ENCODE peak calls at places on chromosomes 16 and 17, in eight cellular contexts. One of them, this sample, is unnamed.

GRCh38 chr16:2277466-2278271 is 9.7 kb upstream of the RNPS1 start:
- DNase-seq in stomach: no peak
- DNase-seq in H1: no peak
- DNase-seq in Peyer's patch: no peak
- DNase-seq in adrenal gland: no peak
- DNase-seq in transverse colon: no peak
- DNase-seq in heart left ventricle: no peak
- DNase-seq in GM12892: no peak
- DNase-seq in this sample: no peak

GRCh38 chr16:10121496-10121895 is 60.7 kb downstream of the GRIN2A start:
- DNase-seq in stomach: no peak
- DNase-seq in H1: no peak
- DNase-seq in Peyer's patch: no peak
- DNase-seq in adrenal gland: no peak
- DNase-seq in transverse colon: no peak
- DNase-seq in heart left ventricle: no peak
- DNase-seq in GM12892: no peak
- DNase-seq in this sample: no peak

GRCh38 chr17:73369126-73369525 is 57.3 kb upstream of the CDC42EP4 start:
- DNase-seq in stomach: peak; percentile 31
- DNase-seq in H1: no peak
- DNase-seq in Peyer's patch: no peak
- DNase-seq in adrenal gland: no peak
- DNase-seq in transverse colon: no peak
- DNase-seq in heart left ventricle: no peak
- DNase-seq in GM12892: no peak
- DNase-seq in this sample: no peak

GRCh38 chr16:84331998-84332780 is 36.1 kb upstream of the ATP2C2 start:
- DNase-seq in stomach: no peak
- DNase-seq in H1: no peak
- DNase-seq in Peyer's patch: no peak
- DNase-seq in adrenal gland: no peak
- DNase-seq in transverse colon: no peak
- DNase-seq in heart left ventricle: no peak
- DNase-seq in GM12892: no peak
- DNase-seq in this sample: no peak

GRCh38 chr17:38898812-38899348 is 26.5 kb upstream of the LASP1NB start:
- DNase-seq in stomach: peak; percentile 50
- DNase-seq in H1: no peak
- DNase-seq in Peyer's patch: peak; percentile 93
- DNase-seq in adrenal gland: no peak
- DNase-seq in transverse colon: peak; percentile 72
- DNase-seq in heart left ventricle: peak; percentile 78
- DNase-seq in GM12892: peak; percentile 97
- DNase-seq in this sample: peak; percentile 96

GRCh38 chr17:61726977-61727376 is 136.0 kb upstream of the NACA2 start:
- DNase-seq in stomach: no peak
- DNase-seq in H1: no peak
- DNase-seq in Peyer's patch: no peak
- DNase-seq in adrenal gland: no peak
- DNase-seq in transverse colon: no peak
- DNase-seq in heart left ventricle: no peak
- DNase-seq in GM12892: no peak
- DNase-seq in this sample: no peak

GRCh38 chr17:74528491-74529199 is 2.6 kb downstream of the CD300LB start:
- DNase-seq in stomach: peak; percentile 26
- DNase-seq in H1: no peak
- DNase-seq in Peyer's patch: peak; percentile 53
- DNase-seq in adrenal gland: no peak
- DNase-seq in transverse colon: no peak
- DNase-seq in heart left ventricle: no peak
- DNase-seq in GM12892: no peak
- DNase-seq in this sample: no peak

GRCh38 chr16:86863609-86864008 is 285.3 kb downstream of the FOXL1 start:
- DNase-seq in stomach: no peak
- DNase-seq in H1: no peak
- DNase-seq in Peyer's patch: no peak
- DNase-seq in adrenal gland: no peak
- DNase-seq in transverse colon: no peak
- DNase-seq in heart left ventricle: no peak
- DNase-seq in GM12892: no peak
- DNase-seq in this sample: no peak

GRCh38 chr16:27324851-27325301 is 11.1 kb downstream of the IL4R start:
- DNase-seq in stomach: no peak
- DNase-seq in H1: peak; percentile 51
- DNase-seq in Peyer's patch: no peak
- DNase-seq in adrenal gland: no peak
- DNase-seq in transverse colon: peak; percentile 32
- DNase-seq in heart left ventricle: no peak
- DNase-seq in GM12892: no peak
- DNase-seq in this sample: no peak

GRCh38 chr16:77289331-77289809 is 90.2 kb downstream of the SYCE1L start:
- DNase-seq in stomach: no peak
- DNase-seq in H1: no peak
- DNase-seq in Peyer's patch: no peak
- DNase-seq in adrenal gland: no peak
- DNase-seq in transverse colon: no peak
- DNase-seq in heart left ventricle: no peak
- DNase-seq in GM12892: no peak
- DNase-seq in this sample: no peak

GRCh38 chr16:11896776-11897175 is 19.0 kb downstream of the GSPT1 start:
- DNase-seq in stomach: no peak
- DNase-seq in H1: no peak
- DNase-seq in Peyer's patch: no peak
- DNase-seq in adrenal gland: peak; percentile 54
- DNase-seq in transverse colon: no peak
- DNase-seq in heart left ventricle: no peak
- DNase-seq in GM12892: no peak
- DNase-seq in this sample: no peak

GRCh38 chr16:57628008-57628781 is at the start of gene ADGRG1:
- DNase-seq in stomach: peak; percentile 72
- DNase-seq in H1: peak; percentile 72
- DNase-seq in Peyer's patch: peak; percentile 66
- DNase-seq in adrenal gland: peak; percentile 95
- DNase-seq in transverse colon: no peak
- DNase-seq in heart left ventricle: peak; percentile 83
- DNase-seq in GM12892: no peak
- DNase-seq in this sample: peak; percentile 46

GRCh38 chr16:10876799-10877341 is at the start of gene CIITA:
- DNase-seq in stomach: peak; percentile 89
- DNase-seq in H1: no peak
- DNase-seq in Peyer's patch: peak; percentile 94
- DNase-seq in adrenal gland: peak; percentile 75
- DNase-seq in transverse colon: peak; percentile 77
- DNase-seq in heart left ventricle: peak; percentile 88
- DNase-seq in GM12892: peak; percentile 63
- DNase-seq in this sample: peak; percentile 58

GRCh38 chr17:62673614-62674362 is 46.3 kb downstream of the MRC2 start:
- DNase-seq in stomach: no peak
- DNase-seq in H1: no peak
- DNase-seq in Peyer's patch: no peak
- DNase-seq in adrenal gland: no peak
- DNase-seq in transverse colon: no peak
- DNase-seq in heart left ventricle: peak; percentile 26
- DNase-seq in GM12892: no peak
- DNase-seq in this sample: no peak

GRCh38 chr17:6639651-6640535 is 618 bp downstream of the KIAA0753 start:
- DNase-seq in stomach: no peak
- DNase-seq in H1: no peak
- DNase-seq in Peyer's patch: peak; percentile 58
- DNase-seq in adrenal gland: peak; percentile 56
- DNase-seq in transverse colon: peak; percentile 47
- DNase-seq in heart left ventricle: peak; percentile 73
- DNase-seq in GM12892: no peak
- DNase-seq in this sample: no peak

GRCh38 chr17:76200354-76200753 is 39.9 kb downstream of the RNF157 start:
- DNase-seq in stomach: no peak
- DNase-seq in H1: no peak
- DNase-seq in Peyer's patch: no peak
- DNase-seq in adrenal gland: no peak
- DNase-seq in transverse colon: no peak
- DNase-seq in heart left ventricle: no peak
- DNase-seq in GM12892: no peak
- DNase-seq in this sample: no peak

GRCh38 chr16:88535857-88536222 is 34.4 kb upstream of the ZC3H18 start:
- DNase-seq in stomach: no peak
- DNase-seq in H1: no peak
- DNase-seq in Peyer's patch: no peak
- DNase-seq in adrenal gland: no peak
- DNase-seq in transverse colon: no peak
- DNase-seq in heart left ventricle: no peak
- DNase-seq in GM12892: no peak
- DNase-seq in this sample: no peak

GRCh38 chr16:88537864-88538263 is 32.3 kb upstream of the ZC3H18 start:
- DNase-seq in stomach: no peak
- DNase-seq in H1: no peak
- DNase-seq in Peyer's patch: no peak
- DNase-seq in adrenal gland: no peak
- DNase-seq in transverse colon: no peak
- DNase-seq in heart left ventricle: no peak
- DNase-seq in GM12892: no peak
- DNase-seq in this sample: no peak

GRCh38 chr16:88536510-88536909 is 33.7 kb upstream of the ZC3H18 start:
- DNase-seq in stomach: no peak
- DNase-seq in H1: no peak
- DNase-seq in Peyer's patch: no peak
- DNase-seq in adrenal gland: no peak
- DNase-seq in transverse colon: no peak
- DNase-seq in heart left ventricle: no peak
- DNase-seq in GM12892: no peak
- DNase-seq in this sample: no peak

GRCh38 chr16:88538366-88539060 is 31.7 kb upstream of the ZC3H18 start:
- DNase-seq in stomach: no peak
- DNase-seq in H1: no peak
- DNase-seq in Peyer's patch: no peak
- DNase-seq in adrenal gland: no peak
- DNase-seq in transverse colon: no peak
- DNase-seq in heart left ventricle: no peak
- DNase-seq in GM12892: no peak
- DNase-seq in this sample: no peak

DNA sequence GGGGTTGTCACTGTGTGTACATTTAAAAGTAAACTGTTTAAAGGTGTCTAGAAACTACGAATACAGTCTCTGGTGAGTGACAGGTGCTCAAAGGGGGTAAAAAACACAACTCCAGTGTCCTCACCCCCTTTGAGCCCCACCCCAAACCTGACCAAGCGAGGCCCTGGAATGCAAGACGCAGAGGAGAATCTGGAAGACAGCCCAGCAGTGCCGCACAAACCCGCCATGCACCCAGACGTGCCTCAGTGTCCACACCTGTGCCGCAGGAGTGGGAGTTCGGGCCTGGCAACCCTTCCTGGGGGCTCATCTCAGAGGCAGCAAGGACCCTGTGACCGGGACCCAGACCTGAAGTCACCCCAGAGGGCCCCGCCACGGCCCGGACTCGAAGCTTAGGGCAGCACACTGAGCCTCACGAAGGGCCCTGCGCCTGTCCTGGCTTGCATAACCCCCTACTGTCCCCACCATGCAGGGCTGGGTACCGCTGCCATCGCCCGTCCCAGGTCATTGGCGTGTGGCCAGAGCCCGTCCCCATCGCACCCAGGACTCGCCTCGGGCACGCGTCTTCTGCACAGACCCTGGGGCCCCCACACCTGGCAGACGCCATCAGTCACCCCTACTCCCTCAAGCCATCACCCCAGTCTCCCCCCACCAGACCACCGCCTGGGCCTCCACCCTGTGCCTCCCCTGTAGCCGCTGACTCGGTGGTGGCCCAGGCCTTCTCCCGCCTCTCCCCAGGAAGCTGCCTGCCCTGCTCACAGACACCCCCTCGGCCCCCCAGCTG is 33.0 kb upstream of the ZC3H18 start:
- DNase-seq in stomach: no peak
- DNase-seq in H1: no peak
- DNase-seq in Peyer's patch: no peak
- DNase-seq in adrenal gland: no peak
- DNase-seq in transverse colon: no peak
- DNase-seq in heart left ventricle: no peak
- DNase-seq in GM12892: no peak
- DNase-seq in this sample: no peak
- TF ChIP-seq POLR2A in stomach: no peak
- TF ChIP-seq POLR2A in H1: no peak
- TF ChIP-seq POLR2A in Peyer's patch: no peak
- TF ChIP-seq POLR2A in adrenal gland: no peak
- TF ChIP-seq POLR2A in transverse colon: no peak
- TF ChIP-seq POLR2A in heart left ventricle: no peak
- TF ChIP-seq POLR2A in GM12892: no peak
- TF ChIP-seq POLR2A in this sample: no peak

GRCh38 chr17:78925662-78926555 is 722 bp upstream of the TIMP2 start:
- DNase-seq in stomach: peak; percentile 45
- DNase-seq in H1: peak; percentile 68
- DNase-seq in Peyer's patch: peak; percentile 82
- DNase-seq in adrenal gland: peak; percentile 64
- DNase-seq in transverse colon: peak; percentile 73
- DNase-seq in heart left ventricle: peak; percentile 85
- DNase-seq in GM12892: no peak
- DNase-seq in this sample: no peak
- TF ChIP-seq POLR2A in stomach: no peak
- TF ChIP-seq POLR2A in H1: no peak
- TF ChIP-seq POLR2A in Peyer's patch: no peak
- TF ChIP-seq POLR2A in adrenal gland: peak; percentile 11
- TF ChIP-seq POLR2A in transverse colon: peak; percentile 48
- TF ChIP-seq POLR2A in heart left ventricle: peak; percentile 18
- TF ChIP-seq POLR2A in GM12892: no peak
- TF ChIP-seq POLR2A in this sample: no peak

DNA sequence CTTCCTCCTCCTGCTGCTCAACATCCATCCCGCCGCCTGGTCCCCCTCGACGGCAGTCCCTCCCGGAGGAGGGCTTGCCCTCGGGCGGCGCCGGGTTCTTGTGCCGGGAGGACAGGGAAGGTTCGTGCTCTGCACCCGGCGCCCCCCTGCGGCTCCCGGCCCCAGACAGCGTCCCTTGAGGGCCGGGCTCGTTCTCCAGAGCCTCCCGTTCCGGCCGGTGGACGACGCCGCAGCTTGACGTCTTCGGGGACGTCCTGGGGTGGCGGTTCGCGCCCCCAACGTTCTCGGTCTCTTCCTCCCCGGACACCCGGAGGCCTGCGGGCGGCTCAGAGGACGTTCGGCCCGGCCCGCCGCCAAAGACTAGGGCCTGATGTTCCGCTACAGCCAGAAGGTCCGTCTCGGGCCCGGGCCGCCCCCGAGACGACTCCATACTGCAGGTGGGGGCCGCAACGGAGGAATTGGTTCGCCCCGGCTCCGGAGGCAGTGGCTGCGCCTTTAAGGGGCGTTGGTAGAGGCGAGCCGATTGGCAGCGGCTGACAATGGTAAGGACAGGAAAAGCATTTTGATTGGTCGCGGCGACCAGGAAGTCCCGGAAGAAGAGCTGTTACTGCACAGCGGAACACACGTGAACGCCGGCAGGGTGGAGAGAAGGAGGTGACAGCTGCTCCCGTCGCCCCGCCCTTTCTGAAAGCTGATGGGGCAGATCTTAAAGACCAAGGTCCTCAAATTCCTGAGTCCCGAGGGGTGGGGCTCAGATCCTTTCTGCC is at the start of gene BORCS6:
- DNase-seq in stomach: peak; percentile 97
- DNase-seq in H1: peak; percentile 87
- DNase-seq in Peyer's patch: peak; percentile 99
- DNase-seq in adrenal gland: peak; percentile 99
- DNase-seq in transverse colon: peak; percentile 98
- DNase-seq in heart left ventricle: peak; percentile 97
- DNase-seq in GM12892: peak; percentile 80
- DNase-seq in this sample: peak; percentile 70
- TF ChIP-seq POLR2A in stomach: peak; percentile 27
- TF ChIP-seq POLR2A in H1: no peak
- TF ChIP-seq POLR2A in Peyer's patch: peak; percentile 92
- TF ChIP-seq POLR2A in adrenal gland: peak; percentile 89
- TF ChIP-seq POLR2A in transverse colon: peak; percentile 88
- TF ChIP-seq POLR2A in heart left ventricle: peak; percentile 88
- TF ChIP-seq POLR2A in GM12892: peak; percentile 66
- TF ChIP-seq POLR2A in this sample: no peak

GRCh38 chr17:47733047-47733413 is at the start of gene TBX21:
- DNase-seq in stomach: peak; percentile 74
- DNase-seq in H1: peak; percentile 78
- DNase-seq in Peyer's patch: peak; percentile 97
- DNase-seq in adrenal gland: peak; percentile 67
- DNase-seq in transverse colon: peak; percentile 87
- DNase-seq in heart left ventricle: peak; percentile 85
- DNase-seq in GM12892: peak; percentile 79
- DNase-seq in this sample: peak; percentile 78
- TF ChIP-seq POLR2A in stomach: no peak
- TF ChIP-seq POLR2A in H1: no peak
- TF ChIP-seq POLR2A in Peyer's patch: peak; percentile 50
- TF ChIP-seq POLR2A in adrenal gland: no peak
- TF ChIP-seq POLR2A in transverse colon: peak; percentile 52
- TF ChIP-seq POLR2A in heart left ventricle: no peak
- TF ChIP-seq POLR2A in GM12892: no peak
- TF ChIP-seq POLR2A in this sample: no peak